ENCODE peak calls at places on chromosomes 5 and 9, in eight cellular contexts. I, B, S, V, X, Z, H and K are unnamed samples. For H3K36me3 and H3K4me1, the result is how much of the 10 kb centered on the place peaks cover.

GRCh38 chr9:106892632-106893031 is 29.7 kb downstream of the ZNF462 start:
- DNase-seq in I (peak), B (peak), S (peak), V (peak), X (peak), Z (no peak), H (peak), K (peak)

GRCh38 chr5:154642499-154643245 is 112.5 kb upstream of the LARP1 start:
- DNase-seq in I (no peak), B (peak), S (peak), V (no peak), X (no peak), Z (no peak), H (peak), K (peak)

GRCh38 chr5:124649548-124650501 is 96.6 kb downstream of the ZNF608 start:
- DNase-seq in I (peak), B (peak), S (peak), V (peak), X (peak), Z (peak), H (peak), K (peak)

GRCh38 chr5:96177303-96177869 is 215.7 kb upstream of the ELL2 start:
- DNase-seq in I (no peak), B (no peak), S (peak), V (no peak), X (no peak), Z (no peak), H (peak), K (no peak)

GRCh38 chr5:19547640-19548039 is 440.4 kb downstream of the CDH18 start:
- DNase-seq in I (no peak), B (peak), S (peak), V (no peak), X (no peak), Z (no peak), H (peak), K (peak)

GRCh38 chr5:39955156-39955555 is 530.4 kb upstream of the DAB2 start:
- DNase-seq in I (no peak), B (no peak), S (no peak), V (no peak), X (no peak), Z (no peak), H (no peak), K (no peak)

GRCh38 chr9:4864234-4864661 is 71.5 kb downstream of the RCL1 start:
- DNase-seq in I (no peak), B (no peak), S (no peak), V (no peak), X (no peak), Z (peak), H (no peak), K (no peak)

GRCh38 chr9:124941689-124942561 is 1.0 kb upstream of the GOLGA1 start:
- DNase-seq in I (peak), B (peak), S (peak), V (peak), X (peak), Z (peak), H (peak), K (peak)

GRCh38 chr9:98770717-98771116 is 25.6 kb downstream of the ANKS6 start:
- DNase-seq in I (no peak), B (no peak), S (no peak), V (no peak), X (no peak), Z (no peak), H (no peak), K (no peak)

GRCh38 chr5:173507171-173507570 is 109.3 kb downstream of the BOD1 start:
- DNase-seq in I (no peak), B (no peak), S (no peak), V (no peak), X (no peak), Z (no peak), H (no peak), K (peak)

GRCh38 chr5:172149073-172149472 is 39.0 kb downstream of the STK10 start:
- DNase-seq in I (no peak), B (no peak), S (peak), V (no peak), X (no peak), Z (no peak), H (no peak), K (no peak)

GRCh38 chr5:172148381-172148780 is 39.6 kb downstream of the STK10 start:
- DNase-seq in I (no peak), B (no peak), S (no peak), V (no peak), X (no peak), Z (no peak), H (no peak), K (no peak)

GRCh38 chr5:172147857-172148256 is 40.2 kb downstream of the STK10 start:
- DNase-seq in I (no peak), B (no peak), S (no peak), V (no peak), X (no peak), Z (no peak), H (no peak), K (no peak)

GRCh38 chr5:172151661-172152210 is 36.3 kb downstream of the STK10 start:
- DNase-seq in I (no peak), B (no peak), S (no peak), V (no peak), X (no peak), Z (no peak), H (no peak), K (no peak)

GRCh38 chr5:172150514-172151425 is 37.3 kb downstream of the STK10 start:
- DNase-seq in I (no peak), B (no peak), S (peak), V (peak), X (peak), Z (peak), H (no peak), K (no peak)
- H3K36me3 ChIP-seq in I (under half), B (under half), S (under half), V (under half), X (under half), Z (under half), H (under half), K (under half)

GRCh38 chr5:159910843-159911229 is 5.4 kb upstream of the ADRA1B start:
- DNase-seq in I (no peak), B (no peak), S (no peak), V (no peak), X (no peak), Z (no peak), H (no peak), K (no peak)
- H3K4me1 ChIP-seq in I (under half), B (under half), S (under half), V (half or more), X (under half), Z (under half), H (half or more), K (under half)

DNA sequence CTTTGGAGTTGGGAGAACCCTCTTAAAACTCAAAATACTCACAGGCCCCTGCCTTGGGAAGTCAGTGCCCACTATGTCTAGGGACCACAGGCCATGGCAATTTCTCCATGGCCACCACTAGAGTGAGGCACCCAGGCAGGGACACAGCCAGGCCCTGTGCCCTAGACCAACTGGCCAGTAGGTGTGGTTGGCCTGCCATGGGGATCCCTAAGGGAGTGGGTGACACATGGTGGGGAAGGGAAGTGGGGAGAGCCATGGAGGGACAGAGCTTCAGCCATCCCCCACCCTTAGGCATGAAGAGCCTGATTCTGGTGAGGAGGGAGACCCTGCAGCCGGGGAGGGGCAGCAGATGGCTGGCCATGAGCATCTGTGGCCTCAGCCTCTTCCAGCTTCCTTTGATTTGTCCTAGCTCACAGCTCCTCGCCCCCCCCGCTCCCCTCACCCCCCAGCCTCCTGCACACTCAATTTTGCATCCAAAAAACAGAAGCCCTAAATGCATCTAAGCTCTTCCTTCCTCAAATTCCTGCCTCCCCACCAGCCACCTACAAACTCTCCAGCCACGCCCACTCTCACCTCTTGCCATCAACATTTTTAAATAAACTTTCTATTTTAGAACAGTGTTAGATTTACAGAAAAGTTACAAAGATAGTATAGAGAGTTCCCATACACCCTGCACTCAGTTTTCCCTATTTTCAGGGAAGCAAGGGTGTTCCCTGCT is 1.6 kb upstream of the DBN1 start:
- DNase-seq in I (no peak), B (no peak), S (peak), V (no peak), X (no peak), Z (no peak), H (no peak), K (no peak)
- H3K36me3 ChIP-seq in I (under half), B (under half), S (under half), V (under half), X (under half), Z (under half), H (under half), K (under half)

GRCh38 chr9:77982985-77983662 is 48.5 kb downstream of the GNAQ start:
- DNase-seq in I (no peak), B (no peak), S (no peak), V (no peak), X (no peak), Z (no peak), H (no peak), K (no peak)

GRCh38 chr9:77978086-77978781 is 53.4 kb downstream of the GNAQ start:
- DNase-seq in I (no peak), B (peak), S (no peak), V (no peak), X (no peak), Z (no peak), H (no peak), K (no peak)

GRCh38 chr9:77981332-77981731 is 50.3 kb downstream of the GNAQ start:
- DNase-seq in I (no peak), B (no peak), S (peak), V (no peak), X (no peak), Z (no peak), H (peak), K (no peak)

GRCh38 chr9:77981907-77982306 is 49.7 kb downstream of the GNAQ start:
- DNase-seq in I (no peak), B (no peak), S (no peak), V (no peak), X (no peak), Z (no peak), H (no peak), K (no peak)

DNA sequence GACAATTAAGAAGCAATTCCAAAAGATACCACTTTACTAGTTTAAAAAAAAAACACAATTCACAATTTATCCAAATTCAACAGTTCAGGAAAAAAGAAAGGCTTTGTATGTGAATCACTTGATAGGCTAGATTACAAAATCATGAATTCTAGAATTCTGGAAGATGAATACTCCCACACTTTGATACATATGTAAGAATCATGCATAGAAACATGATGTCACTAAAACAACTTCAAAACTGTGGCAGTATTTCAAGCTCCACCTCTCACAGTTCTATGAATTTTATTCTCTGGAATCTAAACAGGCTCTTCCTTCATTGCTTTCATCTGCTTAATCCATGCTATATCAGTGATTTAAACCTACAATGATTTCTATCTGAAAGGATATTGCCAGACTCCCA is 51.0 kb downstream of the GNAQ start:
- DNase-seq in I (no peak), B (no peak), S (peak), V (no peak), X (no peak), Z (no peak), H (peak), K (no peak)
- H3K4me1 ChIP-seq in I (under half), B (half or more), S (under half), V (under half), X (under half), Z (half or more), H (half or more), K (under half)